ENCODE peak calls at places on chromosomes 7 and 10, in four cellular contexts. One of them, this sample, is unnamed.

GRCh38 chr7:91777522-91777921 is 103.0 kb downstream of the MTERF1 start:
- DNase-seq in body of pancreas: no peak
- DNase-seq in ovary: no peak
- DNase-seq in GM06990: no peak
- DNase-seq in this sample: no peak

GRCh38 chr7:3453398-3453797 is 152.3 kb downstream of the SDK1 start:
- DNase-seq in GM06990: no peak
- DNase-seq in body of pancreas: no peak
- DNase-seq in ovary: no peak
- DNase-seq in this sample: no peak

GRCh38 chr7:126803060-126803665 is 449.6 kb downstream of the GRM8 start:
- DNase-seq in GM06990: peak
- DNase-seq in ovary: no peak
- DNase-seq in body of pancreas: peak
- DNase-seq in this sample: peak

GRCh38 chr7:121621947-121622346 is 225.8 kb upstream of the FAM3C start:
- DNase-seq in ovary: no peak
- DNase-seq in body of pancreas: no peak
- DNase-seq in GM06990: no peak
- DNase-seq in this sample: no peak

GRCh38 chr10:97131041-97131659 is 54.6 kb downstream of the SLIT1 start:
- DNase-seq in body of pancreas: no peak
- DNase-seq in GM06990: no peak
- DNase-seq in ovary: no peak
- DNase-seq in this sample: no peak

GRCh38 chr10:44337081-44337480 is 47.8 kb downstream of the CXCL12 start:
- DNase-seq in body of pancreas: no peak
- DNase-seq in GM06990: no peak
- DNase-seq in ovary: no peak
- DNase-seq in this sample: no peak

GRCh38 chr10:28410420-28411135 is 107.7 kb upstream of the MPP7 start:
- DNase-seq in body of pancreas: no peak
- DNase-seq in GM06990: no peak
- DNase-seq in ovary: no peak
- DNase-seq in this sample: no peak

GRCh38 chr10:124742418-124743187 is 1.6 kb downstream of the FAM53B start:
- DNase-seq in ovary: no peak
- DNase-seq in body of pancreas: no peak
- DNase-seq in GM06990: no peak
- DNase-seq in this sample: no peak

GRCh38 chr10:79136227-79137005 is 67.7 kb downstream of the ZMIZ1 start:
- DNase-seq in ovary: no peak
- DNase-seq in body of pancreas: no peak
- DNase-seq in GM06990: no peak
- DNase-seq in this sample: no peak

DNA sequence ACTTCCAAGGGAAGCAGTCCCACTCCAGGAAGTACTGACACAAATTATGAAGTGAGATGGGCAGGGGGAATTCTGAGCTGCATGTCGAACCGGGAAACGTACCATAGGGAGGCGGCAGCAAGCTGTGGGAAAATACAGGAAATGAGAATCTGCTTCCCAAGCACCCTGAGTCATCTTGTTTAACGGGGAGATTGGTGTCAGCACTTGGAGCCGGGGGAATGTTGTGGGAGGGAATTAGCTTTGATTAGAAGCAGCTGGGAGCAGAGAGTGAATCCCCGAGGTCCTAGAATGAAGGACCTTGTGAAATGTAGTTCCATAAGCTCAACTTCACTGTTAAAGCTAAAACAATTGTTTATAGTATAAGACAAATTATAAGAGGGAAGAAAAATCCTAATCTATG is 141.4 kb upstream of the PRKCQ start:
- DNase-seq in body of pancreas: peak
- DNase-seq in GM06990: no peak
- DNase-seq in ovary: peak
- DNase-seq in this sample: peak
- TF ChIP-seq CTCF in body of pancreas: no peak
- TF ChIP-seq CTCF in GM06990: no peak
- TF ChIP-seq CTCF in ovary: no peak
- TF ChIP-seq CTCF in this sample: peak

DNA sequence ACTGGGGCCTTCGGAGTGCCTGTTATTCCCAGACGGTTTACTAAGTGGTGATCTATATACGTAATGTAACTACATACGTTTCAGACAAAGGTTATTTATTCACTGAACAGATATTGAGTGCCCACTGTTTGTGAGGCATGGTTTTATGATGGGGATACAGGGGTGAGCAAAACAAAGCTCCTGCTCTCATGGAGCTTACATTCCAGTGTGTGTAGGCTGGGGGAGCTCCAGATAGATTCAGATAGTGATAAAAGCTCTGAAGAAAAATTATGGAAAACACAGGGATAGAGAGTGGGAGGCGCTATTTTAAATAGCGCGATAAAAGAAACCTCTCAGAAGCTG is 466 bp upstream of the DNAJB12 start:
- DNase-seq in GM06990: no peak
- DNase-seq in body of pancreas: no peak
- DNase-seq in ovary: no peak
- DNase-seq in this sample: no peak
- H3K4me3 ChIP-seq in GM06990: peak
- H3K4me3 ChIP-seq in body of pancreas: no peak
- H3K4me3 ChIP-seq in ovary: peak
- H3K4me3 ChIP-seq in this sample: peak

GRCh38 chr10:77636967-77637473 is 588 bp downstream of the KCNMA1 start:
- DNase-seq in body of pancreas: no peak
- DNase-seq in ovary: no peak
- DNase-seq in GM06990: peak
- DNase-seq in this sample: no peak
- TF ChIP-seq CTCF in body of pancreas: no peak
- TF ChIP-seq CTCF in ovary: no peak
- TF ChIP-seq CTCF in GM06990: no peak
- TF ChIP-seq CTCF in this sample: no peak

DNA sequence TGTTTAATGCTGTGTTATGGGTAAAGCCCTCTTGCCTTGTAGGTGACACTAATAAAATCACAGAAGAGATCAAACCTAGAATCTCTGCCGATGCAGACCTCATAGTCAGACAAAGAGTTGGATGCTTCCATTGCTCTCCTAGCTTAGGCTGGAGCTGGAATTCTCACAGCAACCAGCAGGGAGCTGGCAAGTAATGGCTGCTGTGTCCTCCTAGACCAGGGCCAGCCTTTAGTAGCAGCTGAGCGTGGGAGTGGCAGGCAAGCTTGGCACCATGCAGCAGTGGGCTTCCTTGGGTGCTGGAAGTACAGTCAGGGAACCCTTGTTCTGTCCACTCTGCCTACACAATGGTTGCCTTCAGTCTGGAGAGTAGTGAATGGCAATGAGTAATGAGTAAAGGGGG is 598.3 kb upstream of the GALNT17 start:
- DNase-seq in GM06990: no peak
- DNase-seq in ovary: no peak
- DNase-seq in body of pancreas: no peak
- DNase-seq in this sample: no peak
- H3K4me3 ChIP-seq in GM06990: no peak
- H3K4me3 ChIP-seq in ovary: no peak
- H3K4me3 ChIP-seq in body of pancreas: no peak
- H3K4me3 ChIP-seq in this sample: no peak

DNA sequence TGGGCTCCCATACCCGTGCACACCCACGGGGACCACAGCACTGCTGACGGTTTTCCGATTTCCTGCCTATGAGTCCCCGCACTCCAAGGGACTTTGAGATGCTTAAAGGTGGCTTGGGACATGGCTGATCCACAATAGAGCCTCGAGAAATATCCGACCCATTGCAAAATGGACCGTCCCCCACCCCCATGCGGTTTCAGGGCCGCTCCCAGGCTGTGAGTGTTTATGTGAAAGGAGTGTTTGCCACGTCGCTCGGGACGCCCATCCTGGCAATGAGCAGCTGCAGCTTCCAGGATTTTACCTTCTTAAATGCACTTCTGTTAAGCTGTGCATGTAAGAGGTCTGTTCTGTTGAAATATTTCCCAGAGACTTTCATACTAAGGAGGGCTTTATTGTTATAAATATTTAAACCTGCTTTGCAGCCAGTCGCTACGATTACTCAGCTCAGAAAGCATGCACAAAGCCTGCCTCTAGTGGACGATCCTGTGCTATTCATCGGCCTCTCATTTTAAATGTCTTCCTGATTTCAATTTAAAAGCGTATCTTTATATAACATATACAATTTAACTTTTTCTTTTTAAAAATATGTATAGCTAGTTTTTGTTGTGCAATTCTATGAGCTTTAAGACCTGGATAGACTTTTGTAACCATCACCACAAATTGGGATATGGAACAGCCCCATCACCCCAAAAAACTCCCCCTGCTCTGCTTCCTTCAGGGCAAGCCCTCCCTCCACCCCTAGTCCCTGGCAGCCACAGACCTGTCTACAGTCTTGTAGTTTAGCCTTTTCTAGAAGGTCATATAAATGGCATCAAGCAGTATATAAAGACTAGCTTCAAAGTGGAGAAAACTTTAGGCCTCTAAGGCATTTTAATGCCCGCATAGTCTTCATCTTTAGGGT is 418.3 kb downstream of the PAXIP1 start:
- DNase-seq in GM06990: no peak
- DNase-seq in body of pancreas: no peak
- DNase-seq in ovary: no peak
- DNase-seq in this sample: no peak
- TF ChIP-seq CTCF in GM06990: peak
- TF ChIP-seq CTCF in body of pancreas: no peak
- TF ChIP-seq CTCF in ovary: no peak
- TF ChIP-seq CTCF in this sample: no peak

GRCh38 chr7:44796034-44796503 is 412 bp upstream of the PPIA start:
- DNase-seq in ovary: no peak
- DNase-seq in GM06990: no peak
- DNase-seq in body of pancreas: no peak
- DNase-seq in this sample: no peak
- H3K4me3 ChIP-seq in ovary: peak
- H3K4me3 ChIP-seq in GM06990: peak
- H3K4me3 ChIP-seq in body of pancreas: peak
- H3K4me3 ChIP-seq in this sample: peak

GRCh38 chr10:126187399-126187798 is 200.9 kb downstream of the ADAM12 start:
- DNase-seq in ovary: no peak
- DNase-seq in GM06990: no peak
- DNase-seq in body of pancreas: no peak
- DNase-seq in this sample: no peak
- TF ChIP-seq CTCF in ovary: no peak
- TF ChIP-seq CTCF in GM06990: no peak
- TF ChIP-seq CTCF in body of pancreas: no peak
- TF ChIP-seq CTCF in this sample: no peak

GRCh38 chr10:80497187-80498038 is 40.3 kb upstream of the SH2D4B start:
- DNase-seq in GM06990: no peak
- DNase-seq in body of pancreas: no peak
- DNase-seq in ovary: peak
- DNase-seq in this sample: no peak

GRCh38 chr10:80500572-80501380 is 36.9 kb upstream of the SH2D4B start:
- DNase-seq in ovary: peak
- DNase-seq in body of pancreas: no peak
- DNase-seq in GM06990: peak
- DNase-seq in this sample: no peak

GRCh38 chr10:80498039-80498832 is 39.5 kb upstream of the SH2D4B start:
- DNase-seq in body of pancreas: no peak
- DNase-seq in ovary: no peak
- DNase-seq in GM06990: no peak
- DNase-seq in this sample: no peak

GRCh38 chr10:80496555-80497172 is 41.0 kb upstream of the SH2D4B start:
- DNase-seq in body of pancreas: no peak
- DNase-seq in GM06990: no peak
- DNase-seq in ovary: no peak
- DNase-seq in this sample: no peak

GRCh38 chr10:80498833-80499671 is 38.6 kb upstream of the SH2D4B start:
- DNase-seq in ovary: peak
- DNase-seq in GM06990: no peak
- DNase-seq in body of pancreas: peak
- DNase-seq in this sample: peak
- H3K4me3 ChIP-seq in ovary: no peak
- H3K4me3 ChIP-seq in GM06990: no peak
- H3K4me3 ChIP-seq in body of pancreas: no peak
- H3K4me3 ChIP-seq in this sample: no peak

DNA sequence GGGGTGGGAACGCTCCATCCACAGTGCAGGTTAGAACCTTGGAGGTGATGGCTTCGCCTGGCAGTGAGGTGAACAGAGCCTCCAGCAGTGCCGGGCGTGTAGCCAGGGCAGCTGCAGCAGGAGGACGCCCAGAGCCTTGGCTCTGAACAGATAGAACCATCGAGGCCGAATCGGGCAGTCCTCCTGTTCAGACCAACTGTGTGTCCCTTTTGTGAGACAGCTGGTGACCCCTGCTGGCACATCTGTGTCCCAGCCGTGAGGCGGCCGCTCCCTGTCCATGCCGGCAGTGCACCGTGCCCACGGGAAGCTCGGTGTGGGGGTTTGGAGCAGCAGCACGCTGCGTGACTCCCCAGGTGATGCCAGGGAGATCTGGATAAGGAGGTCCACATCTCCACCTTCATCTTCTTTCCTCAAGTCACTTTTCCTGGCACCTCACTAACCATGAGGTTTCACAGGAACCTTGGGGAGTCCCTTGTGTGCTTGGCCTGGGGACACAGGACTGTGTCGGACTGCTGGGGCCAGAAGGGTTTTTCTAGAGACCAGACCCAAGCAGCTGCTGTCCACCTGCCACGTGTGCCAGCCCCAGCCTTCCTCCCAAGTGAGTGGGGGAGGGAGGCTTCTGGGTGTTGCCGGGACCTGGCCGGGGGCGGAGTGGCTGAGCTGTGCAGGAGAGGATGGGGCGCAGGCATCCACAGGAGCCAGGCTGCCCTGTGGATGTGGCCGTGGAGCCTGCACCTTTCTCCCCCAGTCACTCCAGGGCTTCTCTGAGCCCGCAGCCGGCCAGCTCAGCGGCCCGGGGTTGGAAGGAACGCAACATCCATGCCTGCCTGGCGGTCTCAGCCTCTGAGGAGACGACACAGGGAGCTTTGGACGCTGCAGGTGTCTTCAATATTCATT is 69.4 kb downstream of the DNAJB6 start:
- DNase-seq in GM06990: no peak
- DNase-seq in ovary: peak
- DNase-seq in body of pancreas: no peak
- DNase-seq in this sample: no peak
- TF ChIP-seq CTCF in GM06990: peak
- TF ChIP-seq CTCF in ovary: no peak
- TF ChIP-seq CTCF in body of pancreas: no peak
- TF ChIP-seq CTCF in this sample: no peak

DNA sequence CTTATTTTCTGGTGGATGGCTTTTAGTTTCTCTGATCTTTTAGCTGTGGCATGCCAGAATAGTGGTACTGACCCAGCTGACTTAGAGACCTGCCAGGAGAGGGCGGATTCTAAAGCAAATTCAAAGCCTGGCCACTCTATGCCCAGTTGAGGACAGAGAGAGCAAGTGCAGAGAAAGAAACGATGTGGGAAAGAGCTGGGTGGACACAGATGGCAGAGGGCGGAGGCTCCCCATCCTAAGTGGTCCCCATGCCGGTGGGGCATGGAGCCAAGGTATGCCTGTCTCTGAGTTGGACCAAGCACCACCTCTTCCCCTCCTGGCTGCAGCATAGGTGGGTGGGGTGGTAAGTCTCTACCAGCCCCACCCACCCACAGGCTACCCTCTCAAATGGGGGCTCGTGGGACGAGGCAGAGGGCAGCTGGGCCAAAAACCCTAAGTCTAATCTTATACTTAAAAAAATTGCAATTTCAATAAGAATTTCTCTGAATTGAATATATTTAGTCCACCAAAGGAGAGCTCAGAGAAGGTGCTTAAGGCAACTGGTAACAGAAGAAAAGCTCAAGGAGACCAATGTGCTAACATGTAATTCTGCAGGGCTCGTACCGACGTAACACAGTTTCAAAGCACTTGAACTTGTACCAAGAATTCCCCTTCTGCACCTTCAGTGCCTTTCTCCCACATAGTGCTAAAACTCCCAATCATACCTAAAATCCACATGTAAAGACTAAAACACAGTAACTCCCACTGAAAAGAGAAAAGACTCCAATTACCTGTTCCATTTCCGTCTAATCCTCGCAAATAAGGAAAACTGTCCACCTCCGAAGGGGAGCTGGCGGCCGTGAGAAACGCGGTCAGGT is 85.7 kb upstream of the NMT2 start:
- DNase-seq in ovary: no peak
- DNase-seq in body of pancreas: peak
- DNase-seq in GM06990: no peak
- DNase-seq in this sample: no peak
- H3K4me3 ChIP-seq in ovary: no peak
- H3K4me3 ChIP-seq in body of pancreas: no peak
- H3K4me3 ChIP-seq in GM06990: no peak
- H3K4me3 ChIP-seq in this sample: no peak